ENCODE peak calls at places on chromosomes 4 and X, in four cellular contexts. C is K562, Q is GM12878, D is WTC11. F is an unnamed sample.

GRCh38 chr4:57184378-57185031 is 74.3 kb upstream of the IGFBP7 start:
- DNase-seq in Q (no peak), D (no peak), C (no peak), F (no peak)

GRCh38 chr4:152697284-152698011 is 17.7 kb upstream of the TMEM154 start:
- DNase-seq in Q (no peak), C (no peak), D (no peak), F (no peak)

GRCh38 chrX:109797311-109797975 is 64.4 kb upstream of the ACSL4 start:
- DNase-seq in D (no peak), C (no peak), Q (no peak), F (peak; percentile 54)

GRCh38 chr4:6658635-6659075 is 18.2 kb downstream of the MRFAP1 start:
- DNase-seq in D (peak; percentile 60), C (no peak), Q (no peak), F (no peak)

GRCh38 chrX:35166023-35166422 is 223.4 kb downstream of the FAM47B start:
- DNase-seq in Q (no peak), C (no peak), D (no peak), F (no peak)

GRCh38 chr4:177596035-177596434 is 153.8 kb upstream of the AGA start:
- DNase-seq in D (peak; percentile 15), C (peak; percentile 11), Q (no peak), F (peak; percentile 2)

GRCh38 chr4:123232439-123232838 is 164.2 kb upstream of the SPRY1 start:
- DNase-seq in Q (no peak), C (no peak), D (no peak), F (no peak)

GRCh38 chr4:71198958-71199357 is 139.9 kb upstream of the SLC4A4 start:
- DNase-seq in C (no peak), D (no peak), Q (no peak), F (no peak)

GRCh38 chrX:7270018-7270417 is 122.1 kb upstream of the PUDP start:
- DNase-seq in D (no peak), C (no peak), Q (no peak), F (no peak)

GRCh38 chr4:7654550-7655266 is 220.0 kb upstream of the PSAPL1 start:
- DNase-seq in C (no peak), D (no peak), Q (no peak), F (no peak)

GRCh38 chrX:155819966-155820491 is 61.1 kb upstream of the VAMP7 start:
- DNase-seq in Q (peak; percentile 11), C (peak; percentile 28), D (peak; percentile 58), F (peak; percentile 49)

GRCh38 chr4:25441519-25442117 is 64.6 kb downstream of the ANAPC4 start:
- DNase-seq in Q (no peak), D (peak; percentile 74), C (peak; percentile 45), F (peak; percentile 44)

GRCh38 chr4:180900781-180901180 is 1342.4 kb upstream of the TENM3 start:
- DNase-seq in Q (no peak), C (no peak), D (no peak), F (no peak)

GRCh38 chr4:165663411-165663810 is 209.6 kb upstream of the TLL1 start:
- DNase-seq in D (no peak), Q (no peak), C (no peak), F (no peak)

GRCh38 chr4:107751670-107752069 is 31.6 kb upstream of the PAPSS1 start:
- DNase-seq in D (no peak), C (no peak), Q (no peak), F (peak; percentile 48)

GRCh38 chr4:27123769-27124124 is 263.1 kb downstream of the STIM2 start:
- DNase-seq in C (no peak), D (no peak), Q (no peak), F (no peak)

GRCh38 chrX:46551494-46552128 is 6.4 kb upstream of the ZNF674 start:
- DNase-seq in D (peak; percentile 28), C (no peak), Q (no peak), F (no peak)

GRCh38 chrX:96576358-96576757 is 108.3 kb upstream of the DIAPH2 start:
- DNase-seq in D (no peak), Q (no peak), C (no peak), F (no peak)

GRCh38 chrX:1400731-1401471 is 9.0 kb upstream of the SLC25A6 start:
- DNase-seq in Q (no peak), D (peak; percentile 88), C (peak; percentile 22), F (peak; percentile 83)

GRCh38 chr4:22238742-22239141 is 277.1 kb downstream of the ADGRA3 start:
- DNase-seq in Q (no peak), D (peak; percentile 38), C (no peak), F (peak; percentile 2)

GRCh38 chr4:164154416-164154815 is 599.5 kb upstream of the SMIM31 start:
- DNase-seq in Q (no peak), D (no peak), C (no peak), F (no peak)

GRCh38 chrX:24294619-24295018 is 19.2 kb downstream of the SUPT20HL2 start:
- DNase-seq in C (no peak), D (peak; percentile 57), Q (no peak), F (no peak)

GRCh38 chr4:88002786-88003185 is 4.6 kb upstream of the PKD2 start:
- DNase-seq in C (no peak), D (no peak), Q (no peak), F (no peak)

GRCh38 chr4:121690001-121690400 is 6.8 kb downstream of the ANXA5 start:
- DNase-seq in C (no peak), Q (no peak), D (no peak), F (no peak)

GRCh38 chr4:95038791-95039190 is 281.0 kb downstream of the BMPR1B start:
- DNase-seq in C (no peak), Q (no peak), D (no peak), F (no peak)

GRCh38 chr4:152628128-152628527 is 51.7 kb downstream of the TMEM154 start:
- DNase-seq in Q (no peak), C (no peak), D (no peak), F (no peak)

GRCh38 chrX:109839694-109840358 is 106.8 kb upstream of the ACSL4 start:
- DNase-seq in C (peak; percentile 54), D (peak; percentile 31), Q (no peak), F (no peak)

GRCh38 chr4:156583265-156583664 is 388.3 kb downstream of the PDGFC start:
- DNase-seq in C (no peak), Q (no peak), D (no peak), F (no peak)

GRCh38 chr4:122003335-122003734 is 51.5 kb upstream of the TRPC3 start:
- DNase-seq in C (peak; percentile 78), Q (peak; percentile 11), D (peak; percentile 58), F (peak; percentile 64)

GRCh38 chrX:17375361-17375630 is 296 bp downstream of the NHS start:
- DNase-seq in D (no peak), C (no peak), Q (no peak), F (no peak)

GRCh38 chr4:60657041-60657440 is 543.1 kb upstream of the ADGRL3 start:
- DNase-seq in Q (no peak), C (no peak), D (no peak), F (no peak)

GRCh38 chrX:17412692-17413091 is 37.7 kb downstream of the NHS start:
- DNase-seq in Q (no peak), C (no peak), D (no peak), F (no peak)

GRCh38 chrX:106037835-106038473 is 573 bp downstream of the SERPINA7 start:
- DNase-seq in D (no peak), Q (no peak), C (no peak), F (no peak)

GRCh38 chr4:38128478-38129451 is 168.6 kb downstream of the PTTG2 start:
- DNase-seq in Q (peak; percentile 95), D (peak; percentile 34), C (no peak), F (peak; percentile 91)

GRCh38 chr4:1225272-1226166 is 23.4 kb downstream of the CTBP1 start:
- DNase-seq in D (no peak), Q (no peak), C (no peak), F (no peak)

GRCh38 chr4:93731448-93731847 is 97.1 kb upstream of the ATOH1 start:
- DNase-seq in C (no peak), D (no peak), Q (no peak), F (no peak)
- TF ChIP-seq NR2C2 in C (no peak), D (no peak), Q (no peak), F (no peak)

DNA sequence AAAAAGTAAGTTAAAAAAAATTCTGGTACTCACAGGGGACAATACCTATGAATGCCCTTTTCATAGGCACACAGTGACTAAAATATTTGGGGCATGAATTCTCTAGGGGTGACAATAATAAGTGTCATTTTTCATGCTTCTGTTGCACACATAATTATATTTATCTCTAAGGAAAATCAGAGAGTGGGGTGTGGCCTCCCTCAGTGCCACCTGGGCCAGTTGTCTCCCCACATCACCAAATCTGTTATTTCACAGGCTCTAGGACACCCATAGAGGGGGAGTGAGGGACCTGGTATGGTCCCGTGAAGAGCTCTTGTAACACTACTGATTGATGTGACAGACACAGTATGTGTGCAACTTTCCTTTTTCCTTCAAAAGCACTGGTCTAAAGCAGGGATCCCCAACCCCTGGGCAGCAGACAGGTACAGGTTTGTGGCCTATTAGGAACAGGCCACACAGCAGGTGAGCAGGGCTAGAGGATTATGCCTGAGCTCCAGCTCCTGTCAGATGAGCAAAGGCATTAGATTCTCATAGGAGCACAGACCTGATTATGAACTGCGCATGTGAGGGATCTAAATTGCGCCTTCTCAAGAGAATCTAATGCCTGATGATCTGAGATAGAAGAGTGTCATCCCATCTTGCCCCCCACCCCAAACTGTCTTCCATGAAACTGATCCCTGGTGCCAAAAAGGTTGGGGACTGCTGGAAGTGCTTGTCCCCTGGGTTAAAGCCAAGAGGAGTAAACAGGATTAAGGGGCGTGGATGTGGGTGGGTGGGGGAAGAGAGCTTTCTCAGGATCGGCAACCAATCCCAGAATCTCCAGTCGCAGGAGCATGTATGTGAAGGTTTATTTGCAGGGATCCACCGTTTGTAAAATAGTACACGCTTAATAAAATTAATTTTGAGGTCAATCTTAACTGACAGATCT is 850 bp downstream of the SLC9B1 start:
- DNase-seq in Q (no peak), D (no peak), C (peak; percentile 15), F (peak; percentile 7)
- TF ChIP-seq NR2C2 in Q (no peak), D (no peak), C (no peak), F (no peak)

GRCh38 chr4:35124116-35124515 is 1120.2 kb downstream of the ARAP2 start:
- DNase-seq in Q (no peak), D (no peak), C (no peak), F (no peak)

DNA sequence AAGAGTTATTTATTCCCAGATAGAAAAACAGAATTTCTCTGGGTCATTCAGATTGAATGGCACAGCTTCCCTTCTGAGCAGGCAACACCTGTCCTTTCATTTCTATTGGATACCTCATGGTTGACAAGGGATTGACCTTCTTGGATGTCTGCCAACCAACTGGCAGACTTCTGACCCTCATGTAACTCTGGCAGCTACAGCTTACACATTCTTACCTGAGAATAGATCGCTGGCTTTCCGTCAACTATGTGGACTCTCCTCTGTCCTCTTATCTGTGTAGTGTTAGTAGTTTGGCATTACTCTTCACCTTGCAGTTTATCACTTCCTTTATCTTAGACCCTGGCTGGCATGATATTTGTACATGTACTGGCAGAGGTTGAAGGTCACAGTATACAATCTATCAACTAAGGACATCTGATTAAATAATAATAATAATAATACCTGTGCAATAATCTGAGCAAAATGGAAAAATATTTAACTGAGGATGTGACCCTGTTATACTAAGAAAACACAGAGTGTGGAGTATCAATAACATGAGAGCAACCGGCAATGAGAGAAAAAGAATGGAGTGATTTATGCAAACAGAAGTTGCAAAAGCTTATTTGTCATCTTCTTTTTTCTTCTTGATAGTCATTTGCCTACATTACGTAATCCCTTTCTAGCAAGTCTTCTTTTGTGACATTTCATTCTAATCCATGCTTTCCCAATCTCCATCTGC is 1118.2 kb downstream of the ARAP2 start:
- DNase-seq in D (no peak), Q (no peak), C (no peak), F (peak; percentile 1)
- TF ChIP-seq NR2C2 in D (no peak), Q (no peak), C (no peak), F (no peak)

GRCh38 chr4:2929469-2929868 is 33.7 kb downstream of the NOP14 start:
- DNase-seq in C (no peak), Q (no peak), D (no peak), F (no peak)
- TF ChIP-seq NR2C2 in C (no peak), Q (no peak), D (no peak), F (no peak)